ENCODE peak calls at places on chromosome 1, in four cellular contexts. N, U, Y and G are unnamed samples.
A peak's percentile ranks its signal among the peaks of the same experiment; 100 is the strongest.

GRCh38 chr1:115501476-115501875 is 140.3 kb upstream of the VANGL1 start:
- DNase-seq in Y (no peak), U (peak; percentile 1), N (no peak), G (no peak)

GRCh38 chr1:150066838-150067183 is 765 bp upstream of the VPS45 start:
- DNase-seq in U (no peak), N (peak; percentile 59), Y (no peak), G (peak; percentile 20)

GRCh38 chr1:107879338-107879737 is 85.6 kb downstream of the VAV3 start:
- DNase-seq in Y (no peak), U (no peak), N (no peak), G (no peak)

GRCh38 chr1:1039145-1039910 is 19.4 kb downstream of the AGRN start:
- DNase-seq in N (peak; percentile 70), U (peak; percentile 28), Y (no peak), G (no peak)

GRCh38 chr1:209038316-209038715 is 545.2 kb upstream of the CAMK1G start:
- DNase-seq in Y (no peak), U (no peak), N (no peak), G (no peak)

GRCh38 chr1:248730507-248731335 is 24.8 kb downstream of the LYPD8 start:
- DNase-seq in U (no peak), Y (no peak), N (no peak), G (no peak)

GRCh38 chr1:15355968-15356621 is 53.6 kb upstream of the EFHD2 start:
- DNase-seq in Y (peak; percentile 81), U (no peak), N (no peak), G (no peak)

GRCh38 chr1:154971341-154971998 is 923 bp upstream of the SHC1 start:
- DNase-seq in U (no peak), Y (no peak), N (no peak), G (no peak)

GRCh38 chr1:46202975-46203737 is at the start of gene LURAP1:
- DNase-seq in Y (peak; percentile 79), N (peak; percentile 50), U (peak; percentile 66), G (no peak)

GRCh38 chr1:212428496-212428895 is 4.2 kb upstream of the NENF start:
- DNase-seq in Y (no peak), U (no peak), N (no peak), G (no peak)

GRCh38 chr1:56146449-56146848 is 432.9 kb downstream of the PLPP3 start:
- DNase-seq in N (no peak), U (no peak), Y (peak; percentile 52), G (no peak)

GRCh38 chr1:88731475-88731874 is 47.4 kb downstream of the PKN2 start:
- DNase-seq in U (no peak), N (no peak), Y (peak; percentile 92), G (no peak)

GRCh38 chr1:226738421-226738994 is 574 bp downstream of the ITPKB start:
- DNase-seq in Y (peak; percentile 33), U (peak; percentile 50), N (peak; percentile 51), G (no peak)

GRCh38 chr1:211685823-211686222 is 10.4 kb upstream of the NEK2 start:
- DNase-seq in N (no peak), Y (no peak), U (no peak), G (no peak)

GRCh38 chr1:114479134-114479533 is 31.9 kb downstream of the TRIM33 start:
- DNase-seq in U (no peak), Y (no peak), N (no peak), G (no peak)

GRCh38 chr1:216044538-216044937 is 378.7 kb downstream of the USH2A start:
- DNase-seq in U (no peak), Y (peak; percentile 24), N (no peak), G (no peak)

GRCh38 chr1:183986941-183987340 is 50.6 kb downstream of the COLGALT2 start:
- DNase-seq in N (no peak), Y (no peak), U (no peak), G (no peak)

GRCh38 chr1:228989676-228989991 is 254.4 kb downstream of the RHOU start:
- DNase-seq in Y (no peak), N (no peak), U (no peak), G (no peak)

GRCh38 chr1:36125129-36125991 is at the start of gene COL8A2:
- DNase-seq in N (no peak), U (no peak), Y (no peak), G (no peak)

GRCh38 chr1:111961773-111962565 is 27.5 kb downstream of the KCND3 start:
- DNase-seq in U (no peak), Y (no peak), N (no peak), G (no peak)